ENCODE peak calls at places on chromosomes 16 and 17, in ten cellular contexts. One of them, this sample, is unnamed.

GRCh38 chr17:57954421-57955182 is 610 bp downstream of the CUEDC1 start:
- DNase-seq in CD4-positive, alpha-beta T cell: no peak
- DNase-seq in dermis microvascular lymphatic vessel endothelial cell: no peak
- DNase-seq in midbrain: peak
- DNase-seq in HTR-8/SVneo: peak
- DNase-seq in head of caudate nucleus: peak
- DNase-seq in stromal cell of bone marrow: no peak
- DNase-seq in frontal cortex: peak
- DNase-seq in AG09309: no peak
- DNase-seq in uterus: peak
- DNase-seq in this sample: peak

GRCh38 chr17:601462-602303 is 113.0 kb downstream of the VPS53 start:
- DNase-seq in CD4-positive, alpha-beta T cell: no peak
- DNase-seq in dermis microvascular lymphatic vessel endothelial cell: no peak
- DNase-seq in midbrain: no peak
- DNase-seq in HTR-8/SVneo: no peak
- DNase-seq in head of caudate nucleus: no peak
- DNase-seq in stromal cell of bone marrow: no peak
- DNase-seq in frontal cortex: no peak
- DNase-seq in AG09309: no peak
- DNase-seq in uterus: peak
- DNase-seq in this sample: no peak

GRCh38 chr17:574061-574460 is 140.6 kb downstream of the VPS53 start:
- DNase-seq in CD4-positive, alpha-beta T cell: no peak
- DNase-seq in dermis microvascular lymphatic vessel endothelial cell: no peak
- DNase-seq in midbrain: no peak
- DNase-seq in HTR-8/SVneo: no peak
- DNase-seq in head of caudate nucleus: no peak
- DNase-seq in stromal cell of bone marrow: peak
- DNase-seq in frontal cortex: no peak
- DNase-seq in AG09309: no peak
- DNase-seq in uterus: no peak
- DNase-seq in this sample: no peak

GRCh38 chr17:32275060-32276042 is 9.7 kb downstream of the RHBDL3 start:
- DNase-seq in CD4-positive, alpha-beta T cell: no peak
- DNase-seq in dermis microvascular lymphatic vessel endothelial cell: no peak
- DNase-seq in midbrain: no peak
- DNase-seq in HTR-8/SVneo: peak
- DNase-seq in head of caudate nucleus: no peak
- DNase-seq in stromal cell of bone marrow: peak
- DNase-seq in frontal cortex: peak
- DNase-seq in AG09309: peak
- DNase-seq in uterus: peak
- DNase-seq in this sample: peak

GRCh38 chr17:43832976-43833829 is at the start of gene MPP3:
- DNase-seq in CD4-positive, alpha-beta T cell: peak
- DNase-seq in dermis microvascular lymphatic vessel endothelial cell: no peak
- DNase-seq in midbrain: peak
- DNase-seq in HTR-8/SVneo: peak
- DNase-seq in head of caudate nucleus: peak
- DNase-seq in stromal cell of bone marrow: peak
- DNase-seq in frontal cortex: peak
- DNase-seq in AG09309: no peak
- DNase-seq in uterus: peak
- DNase-seq in this sample: peak

GRCh38 chr17:13544292-13544691 is 57.4 kb downstream of the HS3ST3A1 start:
- DNase-seq in CD4-positive, alpha-beta T cell: no peak
- DNase-seq in dermis microvascular lymphatic vessel endothelial cell: no peak
- DNase-seq in midbrain: no peak
- DNase-seq in HTR-8/SVneo: peak
- DNase-seq in head of caudate nucleus: no peak
- DNase-seq in stromal cell of bone marrow: peak
- DNase-seq in frontal cortex: peak
- DNase-seq in AG09309: peak
- DNase-seq in uterus: peak
- DNase-seq in this sample: no peak

GRCh38 chr16:2273484-2273883 is 5.6 kb upstream of the RNPS1 start:
- DNase-seq in CD4-positive, alpha-beta T cell: no peak
- DNase-seq in dermis microvascular lymphatic vessel endothelial cell: no peak
- DNase-seq in midbrain: no peak
- DNase-seq in HTR-8/SVneo: no peak
- DNase-seq in head of caudate nucleus: no peak
- DNase-seq in stromal cell of bone marrow: no peak
- DNase-seq in frontal cortex: no peak
- DNase-seq in AG09309: no peak
- DNase-seq in uterus: no peak
- DNase-seq in this sample: no peak

GRCh38 chr16:48824271-48824670 is 214.3 kb upstream of the N4BP1 start:
- DNase-seq in CD4-positive, alpha-beta T cell: no peak
- DNase-seq in dermis microvascular lymphatic vessel endothelial cell: no peak
- DNase-seq in midbrain: no peak
- DNase-seq in HTR-8/SVneo: no peak
- DNase-seq in head of caudate nucleus: no peak
- DNase-seq in stromal cell of bone marrow: no peak
- DNase-seq in frontal cortex: no peak
- DNase-seq in AG09309: no peak
- DNase-seq in uterus: no peak
- DNase-seq in this sample: no peak

GRCh38 chr16:21159281-21159951 is 942 bp downstream of the LDAF1 start:
- DNase-seq in CD4-positive, alpha-beta T cell: no peak
- DNase-seq in dermis microvascular lymphatic vessel endothelial cell: no peak
- DNase-seq in midbrain: peak
- DNase-seq in HTR-8/SVneo: no peak
- DNase-seq in head of caudate nucleus: peak
- DNase-seq in stromal cell of bone marrow: no peak
- DNase-seq in frontal cortex: no peak
- DNase-seq in AG09309: no peak
- DNase-seq in uterus: peak
- DNase-seq in this sample: peak

GRCh38 chr17:74234482-74234881 is 21.1 kb downstream of the TTYH2 start:
- DNase-seq in CD4-positive, alpha-beta T cell: no peak
- DNase-seq in dermis microvascular lymphatic vessel endothelial cell: no peak
- DNase-seq in midbrain: no peak
- DNase-seq in HTR-8/SVneo: no peak
- DNase-seq in head of caudate nucleus: no peak
- DNase-seq in stromal cell of bone marrow: no peak
- DNase-seq in frontal cortex: no peak
- DNase-seq in AG09309: no peak
- DNase-seq in uterus: no peak
- DNase-seq in this sample: no peak

GRCh38 chr16:64590516-64590915 is 531.3 kb downstream of the CDH11 start:
- DNase-seq in CD4-positive, alpha-beta T cell: no peak
- DNase-seq in dermis microvascular lymphatic vessel endothelial cell: no peak
- DNase-seq in midbrain: no peak
- DNase-seq in HTR-8/SVneo: no peak
- DNase-seq in head of caudate nucleus: no peak
- DNase-seq in stromal cell of bone marrow: no peak
- DNase-seq in frontal cortex: no peak
- DNase-seq in AG09309: peak
- DNase-seq in uterus: no peak
- DNase-seq in this sample: no peak

GRCh38 chr16:50252874-50253510 is 13.4 kb upstream of the ADCY7 start:
- DNase-seq in CD4-positive, alpha-beta T cell: no peak
- DNase-seq in dermis microvascular lymphatic vessel endothelial cell: no peak
- DNase-seq in midbrain: no peak
- DNase-seq in HTR-8/SVneo: no peak
- DNase-seq in head of caudate nucleus: peak
- DNase-seq in stromal cell of bone marrow: no peak
- DNase-seq in frontal cortex: no peak
- DNase-seq in AG09309: no peak
- DNase-seq in uterus: no peak
- DNase-seq in this sample: no peak

GRCh38 chr17:5264930-5265329 is 17.2 kb upstream of the RABEP1 start:
- DNase-seq in CD4-positive, alpha-beta T cell: no peak
- DNase-seq in dermis microvascular lymphatic vessel endothelial cell: no peak
- DNase-seq in midbrain: no peak
- DNase-seq in HTR-8/SVneo: no peak
- DNase-seq in head of caudate nucleus: no peak
- DNase-seq in stromal cell of bone marrow: no peak
- DNase-seq in frontal cortex: no peak
- DNase-seq in AG09309: no peak
- DNase-seq in uterus: no peak
- DNase-seq in this sample: no peak

GRCh38 chr17:77841742-77842141 is 116.8 kb upstream of the TNRC6C start:
- DNase-seq in CD4-positive, alpha-beta T cell: no peak
- DNase-seq in dermis microvascular lymphatic vessel endothelial cell: no peak
- DNase-seq in midbrain: no peak
- DNase-seq in HTR-8/SVneo: no peak
- DNase-seq in head of caudate nucleus: no peak
- DNase-seq in stromal cell of bone marrow: no peak
- DNase-seq in frontal cortex: no peak
- DNase-seq in AG09309: no peak
- DNase-seq in uterus: no peak
- DNase-seq in this sample: no peak

GRCh38 chr17:37062036-37062435 is 113.3 kb downstream of the AATF start:
- DNase-seq in CD4-positive, alpha-beta T cell: no peak
- DNase-seq in dermis microvascular lymphatic vessel endothelial cell: no peak
- DNase-seq in midbrain: no peak
- DNase-seq in HTR-8/SVneo: no peak
- DNase-seq in head of caudate nucleus: no peak
- DNase-seq in stromal cell of bone marrow: no peak
- DNase-seq in frontal cortex: no peak
- DNase-seq in AG09309: no peak
- DNase-seq in uterus: no peak
- DNase-seq in this sample: no peak

GRCh38 chr17:63984206-63984605 is 11.5 kb upstream of the SCN4A start:
- DNase-seq in CD4-positive, alpha-beta T cell: no peak
- DNase-seq in dermis microvascular lymphatic vessel endothelial cell: no peak
- DNase-seq in midbrain: no peak
- DNase-seq in HTR-8/SVneo: no peak
- DNase-seq in head of caudate nucleus: no peak
- DNase-seq in stromal cell of bone marrow: peak
- DNase-seq in frontal cortex: no peak
- DNase-seq in AG09309: peak
- DNase-seq in uterus: no peak
- DNase-seq in this sample: no peak

GRCh38 chr17:33523577-33523981 is 230.5 kb upstream of the ASIC2 start:
- DNase-seq in CD4-positive, alpha-beta T cell: no peak
- DNase-seq in dermis microvascular lymphatic vessel endothelial cell: no peak
- DNase-seq in midbrain: no peak
- DNase-seq in HTR-8/SVneo: no peak
- DNase-seq in head of caudate nucleus: peak
- DNase-seq in stromal cell of bone marrow: no peak
- DNase-seq in frontal cortex: peak
- DNase-seq in AG09309: no peak
- DNase-seq in uterus: peak
- DNase-seq in this sample: peak